ENCODE peak calls at places on chromosomes 6 and 20, in nine cellular contexts. U, L, W, A, G, B, Z, V and F are unnamed samples.
A peak's percentile ranks its signal among the peaks of the same experiment; 100 is the strongest.

GRCh38 chr20:22449115-22449973 is 135.0 kb downstream of the FOXA2 start:
- DNase-seq in U (no peak), L (no peak), W (no peak), A (no peak), G (no peak), B (no peak), Z (no peak), V (no peak), F (peak; percentile 48)

GRCh38 chr6:165718486-165718885 is 55.4 kb upstream of the PDE10A start:
- DNase-seq in U (peak; percentile 50), L (no peak), W (no peak), A (no peak), G (peak; percentile 24), B (no peak), Z (no peak), V (no peak), F (no peak)

GRCh38 chr6:36196880-36197548 is 470 bp downstream of the BRPF3 start:
- DNase-seq in U (peak; percentile 99), L (peak; percentile 98), W (peak; percentile 100), A (peak; percentile 99), G (peak; percentile 97), B (peak; percentile 100), Z (peak; percentile 100), V (peak; percentile 98), F (peak; percentile 100)

GRCh38 chr6:167394330-167394729 is 69.4 kb downstream of the TTLL2 start:
- DNase-seq in U (no peak), L (no peak), W (no peak), A (no peak), G (no peak), B (no peak), Z (no peak), V (no peak), F (no peak)

GRCh38 chr20:25418779-25419178 is 11.3 kb downstream of the GINS1 start:
- DNase-seq in U (peak; percentile 4), L (no peak), W (no peak), A (no peak), G (peak; percentile 17), B (no peak), Z (no peak), V (no peak), F (no peak)

GRCh38 chr20:38962898-38963484 is 847 bp downstream of the DHX35 start:
- DNase-seq in U (no peak), L (no peak), W (no peak), A (no peak), G (no peak), B (no peak), Z (no peak), V (no peak), F (no peak)

GRCh38 chr6:95865857-95866256 is 149.9 kb upstream of the FUT9 start:
- DNase-seq in U (no peak), L (no peak), W (no peak), A (no peak), G (no peak), B (no peak), Z (no peak), V (no peak), F (no peak)

GRCh38 chr6:137230547-137230946 is 11.4 kb upstream of the IFNGR1 start:
- DNase-seq in U (no peak), L (no peak), W (no peak), A (no peak), G (no peak), B (no peak), Z (no peak), V (no peak), F (no peak)

GRCh38 chr6:101401792-101402617 is 8.5 kb downstream of the GRIK2 start:
- DNase-seq in U (no peak), L (no peak), W (no peak), A (no peak), G (peak; percentile 44), B (no peak), Z (peak; percentile 70), V (peak; percentile 59), F (no peak)

GRCh38 chr20:34475979-34476736 is 40.1 kb upstream of the DYNLRB1 start:
- DNase-seq in U (peak; percentile 60), L (peak; percentile 75), W (peak; percentile 85), A (peak; percentile 74), G (no peak), B (peak; percentile 67), Z (peak; percentile 88), V (no peak), F (peak; percentile 29)

GRCh38 chr20:40748182-40748581 is 59.1 kb upstream of the MAFB start:
- DNase-seq in U (no peak), L (no peak), W (no peak), A (no peak), G (no peak), B (no peak), Z (no peak), V (no peak), F (no peak)

DNA sequence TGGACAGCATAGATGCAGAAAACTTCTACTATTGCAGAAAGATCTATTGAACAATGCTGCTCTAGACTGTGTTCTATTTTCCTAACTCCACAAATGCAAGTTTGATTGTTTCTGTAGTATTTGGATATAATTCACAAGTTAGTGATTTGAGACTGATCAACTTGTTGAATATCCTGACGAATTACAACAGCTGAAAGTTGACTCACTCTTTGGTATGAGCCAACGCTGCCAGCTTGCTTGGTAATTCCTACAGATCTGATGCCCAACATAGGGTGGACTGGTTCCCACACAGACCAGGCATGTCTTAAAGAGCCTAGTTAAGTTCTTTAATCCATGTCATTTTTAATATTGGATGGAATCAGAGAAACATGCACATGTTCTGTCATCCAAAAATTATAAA is 231.0 kb upstream of the RAB32 start:
- DNase-seq in U (no peak), L (no peak), W (no peak), A (no peak), G (no peak), B (no peak), Z (no peak), V (no peak), F (no peak)
- H3K9me3 ChIP-seq in U (no peaks in the 10 kb centered on the region), L (no peaks in the 10 kb centered on the region), W (no peaks in the 10 kb centered on the region), A (no peaks in the 10 kb centered on the region), G (no peaks in the 10 kb centered on the region), B (no peaks in the 10 kb centered on the region), Z (no peaks in the 10 kb centered on the region), V (no peaks in the 10 kb centered on the region), F (no peaks in the 10 kb centered on the region)

GRCh38 chr20:30484009-30484748 is 773.3 kb upstream of the DEFB115 start:
- DNase-seq in U (no peak), L (no peak), W (no peak), A (no peak), G (no peak), B (no peak), Z (peak; percentile 68), V (no peak), F (no peak)

GRCh38 chr20:30485331-30486102 is 771.9 kb upstream of the DEFB115 start:
- DNase-seq in U (no peak), L (no peak), W (no peak), A (no peak), G (no peak), B (no peak), Z (peak; percentile 72), V (no peak), F (no peak)

GRCh38 chr20:30487947-30488926 is 769.2 kb upstream of the DEFB115 start:
- DNase-seq in U (no peak), L (no peak), W (no peak), A (no peak), G (no peak), B (no peak), Z (peak; percentile 36), V (no peak), F (no peak)

GRCh38 chr20:30484749-30485070 is 772.8 kb upstream of the DEFB115 start:
- DNase-seq in U (no peak), L (no peak), W (no peak), A (no peak), G (no peak), B (no peak), Z (no peak), V (no peak), F (no peak)

GRCh38 chr20:30486103-30486478 is 771.4 kb upstream of the DEFB115 start:
- DNase-seq in U (no peak), L (no peak), W (no peak), A (no peak), G (no peak), B (no peak), Z (no peak), V (no peak), F (no peak)
- H3K9me3 ChIP-seq in U (no peaks in the 10 kb centered on the region), L (peaks cover 10% of the 10 kb centered on the region), W (peaks cover 2% of the 10 kb centered on the region), A (no peaks in the 10 kb centered on the region), G (peaks cover 6% of the 10 kb centered on the region), B (peaks cover 11% of the 10 kb centered on the region), Z (peaks cover 1% of the 10 kb centered on the region), V (peaks cover 5% of the 10 kb centered on the region), F (peaks cover 52% of the 10 kb centered on the region)

DNA sequence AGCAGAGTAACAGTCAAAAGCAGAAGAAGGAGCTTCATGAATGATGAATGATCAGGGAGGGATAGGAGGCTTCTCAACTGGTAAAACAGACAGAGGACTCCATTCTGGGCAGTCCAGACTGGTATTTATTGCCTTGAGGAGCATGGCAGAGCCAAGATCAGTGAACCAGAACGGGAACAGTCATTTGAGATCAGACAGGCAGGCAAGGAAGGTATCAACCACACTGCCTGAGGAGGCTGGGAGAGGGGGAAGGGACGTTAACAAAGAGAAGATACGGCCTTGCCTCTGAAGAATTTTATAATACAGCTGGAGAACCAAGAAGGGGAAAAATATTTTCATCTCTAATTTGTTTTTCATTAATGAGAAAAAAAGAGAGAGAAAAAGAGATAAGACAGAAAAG is at the start of gene DEFB121:
- DNase-seq in U (peak; percentile 11), L (no peak), W (no peak), A (no peak), G (no peak), B (no peak), Z (no peak), V (no peak), F (no peak)
- H3K9me3 ChIP-seq in U (no peaks in the 10 kb centered on the region), L (no peaks in the 10 kb centered on the region), W (no peaks in the 10 kb centered on the region), A (no peaks in the 10 kb centered on the region), G (peaks cover 3% of the 10 kb centered on the region), B (no peaks in the 10 kb centered on the region), Z (no peaks in the 10 kb centered on the region), V (peaks cover 28% of the 10 kb centered on the region), F (peaks cover 3% of the 10 kb centered on the region)

GRCh38 chr20:59684685-59685212 is 80.4 kb downstream of the PHACTR3 start:
- DNase-seq in U (no peak), L (no peak), W (no peak), A (no peak), G (no peak), B (no peak), Z (no peak), V (no peak), F (no peak)

GRCh38 chr20:59680148-59680650 is 75.9 kb downstream of the PHACTR3 start:
- DNase-seq in U (peak; percentile 16), L (no peak), W (no peak), A (no peak), G (no peak), B (no peak), Z (no peak), V (no peak), F (no peak)

GRCh38 chr20:59683181-59683580 is 78.8 kb downstream of the PHACTR3 start:
- DNase-seq in U (no peak), L (no peak), W (no peak), A (no peak), G (no peak), B (no peak), Z (no peak), V (no peak), F (no peak)

GRCh38 chr20:59680852-59681251 is 76.5 kb downstream of the PHACTR3 start:
- DNase-seq in U (no peak), L (no peak), W (no peak), A (no peak), G (no peak), B (no peak), Z (no peak), V (no peak), F (no peak)

DNA sequence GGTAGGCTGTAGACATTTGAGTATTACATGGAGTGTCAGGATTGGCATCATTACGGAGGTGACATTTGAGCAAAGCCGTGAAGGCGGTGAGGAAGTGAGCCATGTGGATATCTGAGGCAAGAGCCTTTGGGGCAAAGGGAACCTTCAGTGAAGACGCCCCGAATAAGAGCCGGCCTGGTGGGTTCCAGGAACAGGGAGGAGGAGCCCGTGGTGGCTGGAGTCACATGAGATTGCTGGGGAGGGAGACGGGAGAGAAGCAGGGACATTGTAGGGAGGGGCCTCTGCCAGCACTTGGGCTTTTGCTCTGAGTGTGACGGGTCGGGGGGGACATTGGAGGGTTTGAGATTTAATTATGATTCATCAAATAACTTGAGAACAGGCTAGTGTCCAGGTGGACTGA is 78.3 kb downstream of the PHACTR3 start:
- DNase-seq in U (no peak), L (no peak), W (no peak), A (no peak), G (no peak), B (no peak), Z (no peak), V (no peak), F (no peak)
- H3K9me3 ChIP-seq in U (no peaks in the 10 kb centered on the region), L (no peaks in the 10 kb centered on the region), W (no peaks in the 10 kb centered on the region), A (no peaks in the 10 kb centered on the region), G (no peaks in the 10 kb centered on the region), B (no peaks in the 10 kb centered on the region), Z (peaks cover 1% of the 10 kb centered on the region), V (peaks cover 21% of the 10 kb centered on the region), F (peaks cover 5% of the 10 kb centered on the region)